ENCODE peak calls at places on chromosomes 13 and 19, in five cellular contexts. R, I, X, J and E are unnamed samples.

GRCh38 chr13:20769091-20769490 is 4.7 kb downstream of the EEF1AKMT1 start:
- DNase-seq in I (no peak), R (no peak), J (no peak), X (no peak), E (no peak)

GRCh38 chr19:45569619-45570421 is 14.8 kb downstream of the OPA3 start:
- DNase-seq in I (peak), R (peak), X (peak), J (no peak), E (peak)

GRCh38 chr13:110422913-110423688 is 116.0 kb downstream of the COL4A2 start:
- DNase-seq in R (peak), I (peak), X (no peak), J (no peak), E (no peak)

GRCh38 chr13:29743229-29743786 is 107.1 kb downstream of the UBL3 start:
- DNase-seq in J (peak), R (peak), X (no peak), I (no peak), E (no peak)

GRCh38 chr19:10138879-10139795 is 19.4 kb upstream of the EIF3G start:
- DNase-seq in I (no peak), X (no peak), R (no peak), J (no peak), E (no peak)

GRCh38 chr19:24033308-24033961 is 53.6 kb upstream of the ZNF254 start:
- DNase-seq in I (peak), R (peak), J (peak), X (peak), E (peak)

GRCh38 chr19:43841990-43842389 is 14.9 kb downstream of the ZNF283 start:
- DNase-seq in I (no peak), R (no peak), X (no peak), J (no peak), E (no peak)

GRCh38 chr13:43107780-43108179 is 84.4 kb downstream of the DNAJC15 start:
- DNase-seq in X (no peak), R (no peak), J (no peak), I (peak), E (no peak)

GRCh38 chr13:75761373-75761772 is 125.2 kb downstream of the LMO7 start:
- DNase-seq in I (no peak), X (no peak), J (no peak), R (peak), E (no peak)

GRCh38 chr19:2869618-2870017 is 2.5 kb downstream of the ZNF556 start:
- DNase-seq in X (no peak), I (no peak), J (no peak), R (no peak), E (no peak)

GRCh38 chr13:29976535-29976934 is 126.1 kb upstream of the UBL3 start:
- DNase-seq in X (no peak), I (no peak), R (no peak), J (no peak), E (no peak)

GRCh38 chr13:76965759-76966421 is 17.6 kb downstream of the ACOD1 start:
- DNase-seq in X (peak), J (peak), R (peak), I (peak), E (no peak)

GRCh38 chr19:5154129-5154798 is 185.4 kb downstream of the KDM4B start:
- DNase-seq in R (peak), X (peak), J (peak), I (peak), E (no peak)

GRCh38 chr13:47886314-47886713 is 114.8 kb downstream of the SUCLA2 start:
- DNase-seq in R (no peak), X (no peak), J (no peak), I (no peak), E (no peak)

DNA sequence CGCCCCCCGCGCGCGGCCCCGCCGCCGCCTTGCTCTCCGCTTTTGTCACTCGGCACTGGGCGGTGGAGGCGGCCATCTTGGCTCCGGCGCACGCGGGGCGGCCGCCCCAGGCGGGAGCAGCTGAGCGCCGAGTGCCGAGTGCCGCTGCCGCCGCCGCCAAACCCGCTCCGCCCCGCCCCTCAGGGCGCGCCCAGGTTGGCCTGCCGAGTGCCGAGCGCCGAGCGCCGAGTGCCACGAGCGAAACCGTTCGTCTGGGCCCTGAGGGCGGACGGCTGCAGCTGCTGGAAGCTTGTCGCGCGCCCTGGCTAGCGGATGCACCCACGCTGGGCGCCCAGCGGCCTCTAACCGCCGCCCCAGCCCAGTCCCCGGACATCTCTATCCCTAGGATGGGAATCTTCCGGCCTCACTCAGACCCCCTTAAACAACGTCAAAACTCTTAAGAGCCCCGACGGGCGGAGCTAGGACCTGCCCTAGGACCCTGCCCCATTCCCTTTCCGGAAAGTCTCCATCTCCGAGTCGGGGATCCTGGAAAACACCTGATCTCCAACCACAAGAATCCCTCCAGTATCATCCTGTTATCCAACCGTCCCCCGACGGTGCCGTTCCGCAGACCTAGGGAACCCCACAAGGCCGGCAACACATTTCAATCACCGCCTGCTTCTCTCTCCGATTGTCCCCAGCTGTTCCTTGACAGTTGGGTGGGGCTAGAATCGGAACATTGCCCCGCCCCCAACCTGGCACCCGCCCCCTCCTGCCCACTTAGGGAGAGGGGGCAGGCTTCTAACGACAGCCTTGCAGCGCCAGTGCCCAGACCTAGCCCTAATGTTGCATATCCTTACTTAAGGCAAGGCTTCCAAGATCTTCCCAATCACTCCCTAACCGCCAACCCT is 14.1 kb upstream of the AKAP8L start:
- DNase-seq in I (peak), J (peak), R (peak), X (peak), E (peak)
- TF ChIP-seq CTCF in I (no peak), J (no peak), R (no peak), X (no peak), E (no peak)

GRCh38 chr13:44989941-44990340 is 603 bp downstream of the GPALPP1 start:
- DNase-seq in R (no peak), X (no peak), I (no peak), J (no peak), E (no peak)

GRCh38 chr13:44989071-44989889 is at the start of the genes GPALPP1 and NUFIP1:
- DNase-seq in J (peak), I (peak), R (peak), X (peak), E (peak)
- TF ChIP-seq CTCF in J (no peak), I (no peak), R (peak), X (no peak), E (no peak)

DNA sequence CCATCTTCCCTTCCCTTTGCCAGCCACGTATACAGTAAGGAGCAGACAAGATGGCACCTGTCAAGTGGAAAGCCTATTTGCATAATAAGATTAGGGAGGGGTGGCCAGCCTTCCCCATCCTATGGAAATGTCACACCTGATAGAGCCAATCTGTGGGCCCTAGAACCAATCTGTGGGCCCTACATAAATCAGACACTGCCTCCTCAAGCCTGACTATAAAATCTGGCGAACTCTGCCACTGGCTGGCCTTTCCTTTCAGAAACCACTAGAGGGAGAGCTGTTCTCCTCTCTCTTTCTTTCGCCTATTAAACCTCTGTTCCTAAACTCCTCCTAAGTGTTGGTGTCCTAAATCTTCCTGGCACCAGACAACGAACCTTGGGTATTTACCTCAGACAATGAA is 231.5 kb upstream of the KLHL1 start:
- DNase-seq in X (peak), J (no peak), R (no peak), I (peak), E (no peak)
- TF ChIP-seq CTCF in X (peak), J (no peak), R (no peak), I (peak), E (no peak)

GRCh38 chr19:48117515-48118330 is 7.1 kb upstream of the PLA2G4C start:
- DNase-seq in I (no peak), X (no peak), J (no peak), R (no peak), E (no peak)
- TF ChIP-seq CTCF in I (no peak), X (no peak), J (no peak), R (no peak), E (no peak)

DNA sequence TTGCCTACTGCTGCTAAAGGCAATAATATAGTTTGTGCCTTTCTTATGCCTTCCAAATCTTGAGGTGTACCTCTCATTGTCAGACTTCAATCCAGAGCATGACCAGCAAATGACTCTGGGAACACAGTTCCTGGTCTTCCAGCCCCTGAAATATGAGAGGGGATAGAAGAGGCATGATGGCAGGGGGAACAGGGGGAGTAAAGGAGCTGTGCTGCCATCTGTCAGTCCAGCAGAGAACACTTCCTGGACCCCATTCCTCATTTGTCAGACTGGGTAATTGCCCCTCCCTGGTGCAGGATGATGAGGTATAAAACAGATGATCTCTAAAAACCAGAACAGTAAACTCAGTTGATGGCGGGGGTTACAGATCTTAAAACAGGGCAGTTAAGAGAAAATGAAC is 618.7 kb downstream of the DIAPH3 start:
- DNase-seq in X (no peak), J (no peak), I (no peak), R (no peak), E (no peak)
- TF ChIP-seq CTCF in X (no peak), J (no peak), I (no peak), R (no peak), E (no peak)

GRCh38 chr13:94175076-94175475 is 304.4 kb downstream of the DCT start:
- DNase-seq in R (no peak), J (no peak), I (no peak), X (no peak), E (no peak)

GRCh38 chr13:94174009-94174408 is 305.5 kb downstream of the DCT start:
- DNase-seq in X (no peak), I (no peak), R (no peak), J (no peak), E (no peak)

GRCh38 chr13:94169783-94170513 is 309.5 kb downstream of the DCT start:
- DNase-seq in R (no peak), X (no peak), I (no peak), J (no peak), E (no peak)

GRCh38 chr13:94176576-94176975 is 302.9 kb downstream of the DCT start:
- DNase-seq in I (no peak), R (no peak), J (no peak), X (no peak), E (no peak)

DNA sequence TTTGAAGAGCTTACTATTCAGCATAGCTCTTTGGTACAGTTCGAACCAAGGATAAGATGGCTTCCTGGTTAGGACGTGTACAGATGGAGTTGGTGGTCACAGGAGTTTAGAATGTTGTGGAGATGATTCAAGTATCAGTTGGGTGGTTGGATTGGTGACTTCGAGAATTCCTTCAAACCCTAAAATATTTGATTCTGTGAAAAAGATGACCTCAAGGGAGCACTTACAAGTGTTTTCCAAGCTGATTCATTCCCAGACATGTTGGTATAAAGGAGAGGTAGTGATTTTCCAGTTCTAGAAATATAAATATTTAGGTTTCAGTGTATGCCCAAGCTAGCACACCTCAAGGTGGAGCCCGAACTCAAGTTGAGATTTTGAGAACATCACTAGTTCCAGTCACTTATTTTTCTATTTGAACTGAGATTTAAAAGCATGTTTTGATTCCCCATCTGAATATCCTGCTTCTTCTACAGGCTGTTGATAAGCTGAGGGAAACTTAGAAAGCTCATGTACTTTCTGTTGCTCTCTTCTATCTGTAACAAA is 306.1 kb downstream of the DCT start:
- DNase-seq in I (peak), X (no peak), R (no peak), J (no peak), E (no peak)
- TF ChIP-seq CTCF in I (peak), X (no peak), R (no peak), J (no peak), E (no peak)